ENCODE peak calls at places on chromosomes 4 and X, in eight cellular contexts. E, S, L, P, X, D, I and U are unnamed samples.

GRCh38 chr4:74365761-74366160 is 816 bp downstream of the EREG start:
- DNase-seq in S (peak; percentile 66), E (peak; percentile 36), D (no peak), P (no peak), I (no peak), L (peak; percentile 67), X (no peak), U (peak; percentile 27)

GRCh38 chr4:142600952-142601351 is 245.1 kb downstream of the INPP4B start:
- DNase-seq in L (no peak), I (no peak), S (no peak), X (no peak), P (no peak), D (no peak), E (no peak), U (no peak)

GRCh38 chr4:189002475-189002874 is 863.2 kb downstream of the TRIML1 start:
- DNase-seq in I (no peak), S (no peak), X (no peak), P (no peak), L (peak; percentile 24), E (no peak), D (no peak), U (no peak)

GRCh38 chr4:6204098-6204497 is 3.7 kb upstream of the JAKMIP1 start:
- DNase-seq in E (no peak), D (no peak), I (no peak), P (no peak), X (no peak), L (no peak), S (no peak), U (no peak)

GRCh38 chrX:136030357-136031225 is 45.4 kb downstream of the SLC9A6 start:
- DNase-seq in P (no peak), D (no peak), S (peak; percentile 2), I (no peak), L (no peak), E (peak; percentile 81), X (peak; percentile 50), U (no peak)

GRCh38 chrX:85815203-85815751 is 232.1 kb downstream of the CHM start:
- DNase-seq in L (no peak), P (no peak), X (no peak), D (no peak), E (no peak), S (no peak), I (no peak), U (no peak)

GRCh38 chr4:76963136-76963477 is 13.6 kb downstream of the SEPTIN11 start:
- DNase-seq in I (no peak), P (no peak), S (no peak), E (no peak), X (no peak), L (no peak), D (no peak), U (no peak)

GRCh38 chr4:189463734-189464133 is 476.9 kb upstream of the FRG1 start:
- DNase-seq in D (no peak), I (no peak), E (no peak), P (no peak), X (no peak), L (peak; percentile 68), S (no peak), U (no peak)

GRCh38 chrX:352582-353314 is 34.0 kb downstream of the PPP2R3B start:
- DNase-seq in I (no peak), S (no peak), X (no peak), P (no peak), L (peak; percentile 54), D (no peak), E (peak; percentile 14), U (no peak)

GRCh38 chr4:82785248-82786003 is 13.2 kb downstream of the SCD5 start:
- DNase-seq in P (peak; percentile 14), X (peak; percentile 84), S (peak; percentile 51), E (no peak), D (no peak), I (peak; percentile 77), L (no peak), U (no peak)

GRCh38 chrX:57929373-57929772 is 19.1 kb upstream of the ZXDA start:
- DNase-seq in E (no peak), S (peak; percentile 2), I (peak; percentile 66), D (no peak), L (no peak), P (peak; percentile 2), X (peak; percentile 11), U (no peak)

GRCh38 chr4:79297479-79297878 is 28.4 kb downstream of the NAA11 start:
- DNase-seq in E (no peak), L (peak; percentile 50), S (no peak), P (no peak), X (no peak), D (no peak), I (no peak), U (no peak)

GRCh38 chr4:55159851-55160250 is 34.5 kb upstream of the KDR start:
- DNase-seq in E (no peak), X (no peak), S (no peak), L (no peak), P (no peak), I (no peak), D (no peak), U (no peak)

GRCh38 chr4:10554694-10555093 is 97.5 kb upstream of the ZNF518B start:
- DNase-seq in D (no peak), I (peak; percentile 69), P (peak; percentile 38), E (no peak), X (peak; percentile 68), S (peak; percentile 64), L (no peak), U (peak; percentile 45)

GRCh38 chr4:84901745-84902283 is 64.7 kb downstream of the WDFY3 start:
- DNase-seq in L (no peak), X (no peak), D (no peak), I (no peak), S (no peak), E (no peak), P (no peak), U (no peak)

GRCh38 chrX:41559662-41560061 is 112.5 kb downstream of the NYX start:
- DNase-seq in L (no peak), E (no peak), D (peak; percentile 11), I (peak; percentile 56), X (peak; percentile 7), P (no peak), S (peak; percentile 28), U (no peak)

GRCh38 chr4:155722816-155723499 is 35.9 kb upstream of the GUCY1B1 start:
- DNase-seq in P (no peak), S (peak; percentile 42), I (no peak), L (no peak), D (no peak), X (no peak), E (no peak), U (no peak)

GRCh38 chr4:148284526-148285193 is 157.6 kb downstream of the NR3C2 start:
- DNase-seq in S (no peak), X (no peak), L (no peak), E (no peak), D (no peak), I (no peak), P (no peak), U (no peak)

GRCh38 chr4:4842476-4843441 is 16.7 kb upstream of the MSX1 start:
- DNase-seq in X (no peak), D (no peak), E (no peak), I (no peak), P (no peak), L (peak; percentile 55), S (no peak), U (no peak)

GRCh38 chr4:74583757-74584156 is 138.8 kb downstream of the AREG start:
- DNase-seq in P (peak; percentile 49), L (no peak), S (no peak), D (no peak), I (no peak), X (no peak), E (no peak), U (no peak)

GRCh38 chr4:126071346-126072333 is 756.9 kb downstream of the FAT4 start:
- DNase-seq in D (no peak), L (no peak), S (no peak), P (peak; percentile 11), X (peak; percentile 58), E (peak; percentile 28), I (no peak), U (peak; percentile 94)

GRCh38 chrX:81414630-81415029 is 212.7 kb downstream of the SH3BGRL start:
- DNase-seq in I (peak; percentile 2), S (no peak), E (no peak), P (no peak), X (no peak), D (no peak), L (no peak), U (no peak)

GRCh38 chrX:38804481-38805293 is 3.4 kb downstream of the MID1IP1 start:
- DNase-seq in I (peak; percentile 47), E (peak; percentile 62), X (peak; percentile 49), D (no peak), P (no peak), L (peak; percentile 80), S (peak; percentile 21), U (no peak)

GRCh38 chr4:143019351-143019750 is 165.4 kb upstream of the USP38 start:
- DNase-seq in E (no peak), P (no peak), D (no peak), L (no peak), I (no peak), X (no peak), S (no peak), U (no peak)

GRCh38 chrX:6383488-6383887 is 151.4 kb downstream of the VCX3A start:
- DNase-seq in L (no peak), E (no peak), X (no peak), P (no peak), S (no peak), D (no peak), I (no peak), U (no peak)

GRCh38 chr4:5084911-5085475 is 33.7 kb downstream of the STK32B start:
- DNase-seq in I (no peak), L (no peak), D (no peak), S (no peak), X (no peak), E (no peak), P (no peak), U (no peak)

GRCh38 chr4:145279122-145279960 is 99.0 kb upstream of the OTUD4 start:
- DNase-seq in P (no peak), D (no peak), E (no peak), S (no peak), X (peak; percentile 64), L (no peak), I (no peak), U (no peak)

GRCh38 chr4:89482248-89482647 is 174.6 kb upstream of the GPRIN3 start:
- DNase-seq in P (peak; percentile 35), L (no peak), I (peak; percentile 37), X (peak; percentile 20), D (no peak), E (no peak), S (peak; percentile 66), U (peak; percentile 46)

GRCh38 chr4:154595807-154596206 is 5.3 kb upstream of the FGA start:
- DNase-seq in D (no peak), I (no peak), P (peak; percentile 73), L (no peak), E (no peak), X (no peak), S (no peak), U (no peak)

GRCh38 chr4:55123791-55124190 is 1.6 kb downstream of the KDR start:
- DNase-seq in S (no peak), I (no peak), X (no peak), E (no peak), D (no peak), P (no peak), L (no peak), U (no peak)

GRCh38 chr4:77073106-77073858 is 2.5 kb downstream of the CCNI start:
- DNase-seq in E (no peak), S (peak; percentile 15), D (no peak), P (no peak), X (no peak), L (no peak), I (peak; percentile 31), U (no peak)

GRCh38 chr4:1008840-1009646 is 2.4 kb upstream of the FGFRL1 start:
- DNase-seq in I (peak; percentile 49), X (no peak), S (no peak), D (no peak), E (no peak), P (no peak), L (no peak), U (no peak)

GRCh38 chrX:71450433-71451106 is 82.3 kb upstream of the OGT start:
- DNase-seq in E (no peak), X (no peak), S (no peak), I (no peak), D (no peak), L (no peak), P (no peak), U (no peak)

GRCh38 chrX:24110049-24110448 is 39.5 kb upstream of the ZFX start:
- DNase-seq in E (no peak), L (no peak), I (no peak), X (no peak), S (no peak), D (no peak), P (no peak), U (no peak)